ENCODE peak calls at places on chromosomes 12 and 14, in seven cellular contexts. A is ovary, D is suprapubic skin, X is transverse colon, S is H1, G is stomach, O is esophagus muscularis mucosa. Q is an unnamed sample.

GRCh38 chr12:31589896-31590729 is 823 bp downstream of the DENND5B start:
- DNase-seq in A (peak; percentile 83), X (peak; percentile 79), S (peak; percentile 84), O (no peak), G (peak; percentile 76), D (peak; percentile 83), Q (peak; percentile 17)

GRCh38 chr12:3882896-3883564 is 9.8 kb upstream of the PARP11 start:
- DNase-seq in O (peak; percentile 12), S (no peak), G (no peak), D (no peak), A (no peak), X (no peak), Q (no peak)

GRCh38 chr12:124370384-124370783 is 75.5 kb downstream of the RFLNA start:
- DNase-seq in S (no peak), A (no peak), D (no peak), O (no peak), X (no peak), G (no peak), Q (no peak)

GRCh38 chr12:52892974-52893373 is 11.9 kb downstream of the KRT8 start:
- DNase-seq in G (no peak), X (no peak), A (no peak), D (no peak), O (no peak), S (no peak), Q (no peak)

GRCh38 chr14:74836251-74836957 is 39.5 kb downstream of the PROX2 start:
- DNase-seq in D (no peak), X (no peak), G (no peak), A (no peak), S (no peak), O (no peak), Q (no peak)

GRCh38 chr14:80434574-80435321 is 223.4 kb upstream of the DIO2 start:
- DNase-seq in S (no peak), O (no peak), D (no peak), G (peak; percentile 41), X (no peak), A (no peak), Q (no peak)

GRCh38 chr12:28937196-28937595 is 211.9 kb upstream of the FAR2 start:
- DNase-seq in D (no peak), S (no peak), A (no peak), O (no peak), X (no peak), G (no peak), Q (no peak)

GRCh38 chr14:102055181-102055901 is 31.5 kb downstream of the HSP90AA1 start:
- DNase-seq in D (no peak), S (peak; percentile 61), X (no peak), A (no peak), G (no peak), O (no peak), Q (no peak)

GRCh38 chr14:22124071-22124613 is 450.5 kb upstream of the OR4E1 start:
- DNase-seq in G (no peak), D (no peak), O (no peak), A (no peak), X (no peak), S (no peak), Q (no peak)

GRCh38 chr12:34348836-34349672 is 326.8 kb downstream of the ALG10 start:
- DNase-seq in A (no peak), O (no peak), X (no peak), D (no peak), S (no peak), G (no peak), Q (no peak)

GRCh38 chr12:108063192-108063591 is 65.9 kb upstream of the WSCD2 start:
- DNase-seq in A (no peak), G (no peak), S (no peak), X (no peak), D (no peak), O (no peak), Q (no peak)

GRCh38 chr12:71846322-71846940 is 6.9 kb downstream of the TBC1D15 start:
- DNase-seq in G (no peak), A (no peak), O (no peak), D (no peak), S (no peak), X (no peak), Q (no peak)

GRCh38 chr12:97283297-97283696 is 179.3 kb upstream of the RMST start:
- DNase-seq in O (no peak), S (peak; percentile 71), A (no peak), X (no peak), G (no peak), D (no peak), Q (no peak)

GRCh38 chr12:86774841-86775386 is 518.7 kb upstream of the MGAT4C start:
- DNase-seq in D (no peak), S (no peak), X (no peak), O (no peak), G (no peak), A (no peak), Q (no peak)

GRCh38 chr12:28313631-28314030 is 123.4 kb downstream of the CCDC91 start:
- DNase-seq in G (no peak), X (no peak), S (no peak), D (no peak), A (no peak), O (no peak), Q (no peak)

GRCh38 chr14:20732950-20733650 is 12.6 kb upstream of the EDDM3A start:
- DNase-seq in A (no peak), G (no peak), X (no peak), O (no peak), S (no peak), D (no peak), Q (no peak)

DNA sequence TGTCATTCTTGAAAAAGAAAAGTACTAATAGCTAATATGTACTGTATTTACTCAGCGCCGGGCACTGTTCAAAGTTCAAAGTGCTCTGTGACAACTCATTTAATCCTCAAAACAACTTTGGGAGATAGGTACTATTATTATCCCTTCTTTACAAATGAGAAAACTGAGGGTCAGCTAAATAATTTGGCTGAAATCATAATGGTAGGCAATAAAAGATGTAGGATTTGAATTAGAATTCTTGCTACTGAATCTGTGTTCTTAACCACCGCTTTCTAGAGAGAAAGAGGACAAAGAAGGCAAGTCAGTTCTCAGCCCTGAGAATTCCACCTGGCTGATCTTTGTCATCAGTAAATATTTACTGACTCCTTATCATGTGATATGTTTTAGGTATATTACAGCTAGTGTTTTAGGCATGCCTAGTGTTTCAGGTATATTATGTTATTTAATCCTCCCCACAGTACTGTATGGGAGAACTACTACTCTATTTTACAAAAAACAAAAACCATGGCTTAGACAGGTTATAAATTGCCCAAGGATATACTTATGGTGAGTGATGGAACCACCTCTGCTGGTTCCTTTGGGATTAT is 205.7 kb upstream of the GZMB start:
- DNase-seq in A (no peak), X (peak; percentile 27), O (no peak), D (no peak), S (no peak), G (no peak), Q (no peak)
- TF ChIP-seq EP300 in A (no peak), X (no peak), O (no peak), D (no peak), S (no peak), G (no peak), Q (no peak)

DNA sequence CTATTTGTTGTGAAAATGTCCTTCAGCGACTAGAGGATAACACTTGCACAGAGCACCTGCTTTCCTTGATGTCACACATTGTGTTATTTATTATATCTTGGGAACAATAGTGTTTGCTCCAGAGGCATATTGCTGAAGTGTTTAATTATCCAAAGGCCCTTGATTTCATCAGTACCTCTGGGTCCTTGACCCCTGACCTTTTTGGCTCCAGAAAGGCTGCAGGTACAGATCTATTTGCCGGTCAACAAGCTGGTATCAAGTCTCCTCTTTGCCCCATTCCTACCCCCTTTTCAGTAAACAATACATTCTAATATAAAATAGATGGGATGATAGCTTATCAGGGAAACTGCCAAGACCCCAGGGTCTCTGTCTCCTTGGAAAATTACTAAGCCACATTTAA is 206.8 kb downstream of the DACT1 start:
- DNase-seq in O (no peak), A (no peak), S (no peak), D (no peak), X (no peak), G (no peak), Q (no peak)
- TF ChIP-seq POLR2A in O (no peak), A (no peak), S (no peak), D (no peak), X (no peak), G (no peak), Q (no peak)

GRCh38 chr14:88914956-88915355 is 90.5 kb downstream of the TTC8 start:
- DNase-seq in S (no peak), O (no peak), D (no peak), G (no peak), X (no peak), A (no peak), Q (no peak)
- H3K36me3 ChIP-seq in S (no peaks in the 10 kb centered on the region), O (no peaks in the 10 kb centered on the region), D (no peaks in the 10 kb centered on the region), G (no peaks in the 10 kb centered on the region), X (no peaks in the 10 kb centered on the region), A (no peaks in the 10 kb centered on the region), Q (no peaks in the 10 kb centered on the region)

GRCh38 chr14:76581592-76581991 is 179.7 kb upstream of the VASH1 start:
- DNase-seq in G (no peak), D (no peak), O (no peak), A (no peak), S (no peak), X (no peak), Q (no peak)

GRCh38 chr14:76580967-76581366 is 180.3 kb upstream of the VASH1 start:
- DNase-seq in D (no peak), O (no peak), A (no peak), G (no peak), X (no peak), S (no peak), Q (no peak)

GRCh38 chr14:76580399-76580798 is 180.9 kb upstream of the VASH1 start:
- DNase-seq in A (no peak), G (no peak), O (no peak), X (no peak), S (no peak), D (no peak), Q (no peak)

GRCh38 chr14:76582447-76582846 is 178.8 kb upstream of the VASH1 start:
- DNase-seq in S (no peak), A (no peak), X (no peak), O (no peak), G (no peak), D (no peak), Q (no peak)

GRCh38 chr14:76584271-76584702 is 177.0 kb upstream of the VASH1 start:
- DNase-seq in X (no peak), S (no peak), G (no peak), A (peak; percentile 14), O (no peak), D (no peak), Q (no peak)
- TF ChIP-seq EP300 in X (no peak), S (no peak), G (no peak), A (no peak), O (no peak), D (no peak), Q (no peak)

DNA sequence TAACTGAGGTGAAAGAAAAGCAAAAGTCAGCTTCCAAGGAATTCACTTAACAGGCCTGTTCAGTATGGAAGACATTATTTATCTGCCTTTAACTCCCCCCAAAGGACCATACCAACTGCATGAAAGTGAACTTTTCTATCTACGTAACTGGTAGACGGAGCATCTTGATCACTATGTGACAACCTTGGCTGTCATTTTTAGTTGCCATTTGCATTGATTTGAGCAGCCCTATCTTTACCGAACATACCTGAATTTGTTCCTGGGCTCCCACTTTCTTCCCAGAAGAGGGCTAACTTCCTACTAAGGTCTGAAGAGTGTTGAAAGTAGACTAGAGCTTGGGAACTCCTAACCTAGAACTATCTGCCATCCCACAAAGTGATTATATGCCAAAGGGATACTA is 9.4 kb downstream of the SRSF9 start:
- DNase-seq in D (no peak), O (no peak), S (no peak), G (no peak), X (no peak), A (no peak), Q (no peak)
- TF ChIP-seq POLR2A in D (no peak), O (no peak), S (no peak), G (no peak), X (no peak), A (no peak), Q (no peak)

Q was measured in tibial nerve.